ENCODE peak calls at places on chromosomes 13 and 19, in six cellular contexts. One of them, this sample, is unnamed.

GRCh38 chr13:26221399-26221720 is 754 bp downstream of the RNF6 start:
- DNase-seq in suprapubic skin: no peak
- DNase-seq in upper lobe of left lung: peak; percentile 85
- DNase-seq in GM12878: no peak
- DNase-seq in stomach: no peak
- DNase-seq in HepG2: no peak
- DNase-seq in this sample: no peak

GRCh38 chr13:96821381-96821780 is 172.9 kb downstream of the OXGR1 start:
- DNase-seq in GM12878: no peak
- DNase-seq in HepG2: no peak
- DNase-seq in upper lobe of left lung: no peak
- DNase-seq in suprapubic skin: no peak
- DNase-seq in stomach: no peak
- DNase-seq in this sample: no peak

GRCh38 chr19:11106477-11106876 is 17.2 kb downstream of the LDLR start:
- DNase-seq in stomach: no peak
- DNase-seq in GM12878: no peak
- DNase-seq in upper lobe of left lung: no peak
- DNase-seq in suprapubic skin: no peak
- DNase-seq in HepG2: no peak
- DNase-seq in this sample: peak; percentile 54

GRCh38 chr19:41740415-41741243 is 14.7 kb upstream of the CEACAM6 start:
- DNase-seq in HepG2: no peak
- DNase-seq in GM12878: no peak
- DNase-seq in suprapubic skin: no peak
- DNase-seq in upper lobe of left lung: no peak
- DNase-seq in stomach: no peak
- DNase-seq in this sample: no peak

GRCh38 chr13:94119360-94119936 is 360.0 kb downstream of the DCT start:
- DNase-seq in upper lobe of left lung: no peak
- DNase-seq in suprapubic skin: no peak
- DNase-seq in stomach: peak; percentile 45
- DNase-seq in HepG2: peak; percentile 90
- DNase-seq in GM12878: no peak
- DNase-seq in this sample: peak; percentile 62

GRCh38 chr19:403221-404036 is 5.5 kb downstream of the C2CD4C start:
- DNase-seq in stomach: no peak
- DNase-seq in HepG2: no peak
- DNase-seq in suprapubic skin: no peak
- DNase-seq in GM12878: no peak
- DNase-seq in upper lobe of left lung: peak; percentile 57
- DNase-seq in this sample: no peak

GRCh38 chr13:80215368-80215767 is 125.6 kb downstream of the SPRY2 start:
- DNase-seq in upper lobe of left lung: no peak
- DNase-seq in suprapubic skin: no peak
- DNase-seq in GM12878: no peak
- DNase-seq in HepG2: no peak
- DNase-seq in stomach: no peak
- DNase-seq in this sample: no peak

GRCh38 chr19:38355728-38356725 is 18.3 kb upstream of the PSMD8 start:
- DNase-seq in stomach: no peak
- DNase-seq in HepG2: no peak
- DNase-seq in GM12878: no peak
- DNase-seq in upper lobe of left lung: no peak
- DNase-seq in suprapubic skin: no peak
- DNase-seq in this sample: no peak

GRCh38 chr13:26372747-26373146 is 118.8 kb downstream of the CDK8 start:
- DNase-seq in suprapubic skin: no peak
- DNase-seq in HepG2: no peak
- DNase-seq in upper lobe of left lung: no peak
- DNase-seq in stomach: no peak
- DNase-seq in GM12878: no peak
- DNase-seq in this sample: no peak

GRCh38 chr13:101706651-101707050 is 254.2 kb downstream of the ITGBL1 start:
- DNase-seq in stomach: no peak
- DNase-seq in HepG2: peak; percentile 4
- DNase-seq in GM12878: no peak
- DNase-seq in upper lobe of left lung: no peak
- DNase-seq in suprapubic skin: no peak
- DNase-seq in this sample: peak; percentile 8

GRCh38 chr19:18478545-18479311 is 40.8 kb upstream of the ISYNA1 start:
- DNase-seq in suprapubic skin: peak; percentile 93
- DNase-seq in upper lobe of left lung: no peak
- DNase-seq in stomach: peak; percentile 70
- DNase-seq in GM12878: peak; percentile 51
- DNase-seq in HepG2: peak; percentile 88
- DNase-seq in this sample: peak; percentile 76

GRCh38 chr13:53058077-53058660 is 29.6 kb downstream of the OLFM4 start:
- DNase-seq in suprapubic skin: no peak
- DNase-seq in stomach: no peak
- DNase-seq in GM12878: no peak
- DNase-seq in HepG2: no peak
- DNase-seq in upper lobe of left lung: no peak
- DNase-seq in this sample: no peak

GRCh38 chr13:43171489-43171888 is 148.1 kb downstream of the DNAJC15 start:
- DNase-seq in HepG2: no peak
- DNase-seq in upper lobe of left lung: no peak
- DNase-seq in GM12878: no peak
- DNase-seq in stomach: no peak
- DNase-seq in suprapubic skin: no peak
- DNase-seq in this sample: no peak

GRCh38 chr19:2343289-2343982 is 15.0 kb downstream of the SPPL2B start:
- DNase-seq in stomach: no peak
- DNase-seq in suprapubic skin: no peak
- DNase-seq in GM12878: no peak
- DNase-seq in upper lobe of left lung: peak; percentile 74
- DNase-seq in HepG2: no peak
- DNase-seq in this sample: no peak

GRCh38 chr19:18861235-18861634 is 29.5 kb downstream of the UPF1 start:
- DNase-seq in GM12878: no peak
- DNase-seq in stomach: no peak
- DNase-seq in suprapubic skin: no peak
- DNase-seq in HepG2: no peak
- DNase-seq in upper lobe of left lung: no peak
- DNase-seq in this sample: no peak

GRCh38 chr19:47045867-47046470 is 2.5 kb downstream of the TMEM160 start:
- DNase-seq in upper lobe of left lung: peak; percentile 85
- DNase-seq in stomach: no peak
- DNase-seq in HepG2: no peak
- DNase-seq in GM12878: no peak
- DNase-seq in suprapubic skin: no peak
- DNase-seq in this sample: no peak

GRCh38 chr19:47044946-47045866 is 3.2 kb downstream of the TMEM160 start:
- DNase-seq in stomach: no peak
- DNase-seq in GM12878: no peak
- DNase-seq in suprapubic skin: no peak
- DNase-seq in HepG2: no peak
- DNase-seq in upper lobe of left lung: peak; percentile 85
- DNase-seq in this sample: no peak

GRCh38 chr19:47047272-47047930 is 1.0 kb downstream of the TMEM160 start:
- DNase-seq in suprapubic skin: no peak
- DNase-seq in upper lobe of left lung: no peak
- DNase-seq in GM12878: no peak
- DNase-seq in stomach: no peak
- DNase-seq in HepG2: no peak
- DNase-seq in this sample: no peak

GRCh38 chr19:47049307-47049700 is 880 bp upstream of the TMEM160 start:
- DNase-seq in GM12878: no peak
- DNase-seq in stomach: no peak
- DNase-seq in HepG2: no peak
- DNase-seq in upper lobe of left lung: no peak
- DNase-seq in suprapubic skin: no peak
- DNase-seq in this sample: no peak

DNA sequence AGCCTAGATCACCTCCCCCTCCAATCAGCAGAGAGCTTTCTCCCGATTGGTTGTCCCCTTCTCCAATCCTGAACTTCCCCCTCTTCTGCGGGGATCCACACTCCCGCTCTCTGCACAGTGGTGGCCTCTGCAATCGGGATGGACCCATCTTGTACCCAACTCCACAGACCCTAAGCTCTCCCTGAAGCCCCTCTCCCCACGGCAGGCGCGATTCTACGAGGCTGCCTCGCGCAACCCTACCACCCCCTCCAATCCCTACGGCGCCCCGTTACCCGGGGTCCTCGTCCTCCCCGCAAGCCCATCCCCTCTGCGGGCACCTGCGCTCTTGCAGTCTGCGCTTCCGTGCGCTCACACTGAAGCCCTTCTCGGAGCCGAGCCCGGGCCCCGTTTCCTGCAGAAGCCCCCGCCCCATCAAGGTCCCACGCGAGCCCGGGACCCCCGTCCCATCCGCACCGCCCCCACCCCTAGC is 459 bp downstream of the TMEM160 start:
- DNase-seq in upper lobe of left lung: no peak
- DNase-seq in suprapubic skin: peak; percentile 92
- DNase-seq in HepG2: peak; percentile 93
- DNase-seq in GM12878: peak; percentile 64
- DNase-seq in stomach: peak; percentile 84
- DNase-seq in this sample: peak; percentile 83
- TF ChIP-seq POLR2A in upper lobe of left lung: no peak
- TF ChIP-seq POLR2A in suprapubic skin: no peak
- TF ChIP-seq POLR2A in HepG2: peak; percentile 86
- TF ChIP-seq POLR2A in GM12878: peak; percentile 43
- TF ChIP-seq POLR2A in stomach: no peak
- TF ChIP-seq POLR2A in this sample: no peak

GRCh38 chr13:32362574-32362973 is 47.3 kb downstream of the BRCA2 start:
- DNase-seq in GM12878: no peak
- DNase-seq in upper lobe of left lung: no peak
- DNase-seq in HepG2: no peak
- DNase-seq in suprapubic skin: no peak
- DNase-seq in stomach: no peak
- DNase-seq in this sample: no peak
- TF ChIP-seq EP300 in GM12878: no peak
- TF ChIP-seq EP300 in upper lobe of left lung: no peak
- TF ChIP-seq EP300 in HepG2: no peak
- TF ChIP-seq EP300 in suprapubic skin: no peak
- TF ChIP-seq EP300 in stomach: no peak
- TF ChIP-seq EP300 in this sample: no peak

GRCh38 chr19:6482343-6482686 is 728 bp upstream of the DENND1C start:
- DNase-seq in HepG2: no peak
- DNase-seq in suprapubic skin: no peak
- DNase-seq in upper lobe of left lung: no peak
- DNase-seq in GM12878: no peak
- DNase-seq in stomach: no peak
- DNase-seq in this sample: no peak
- TF ChIP-seq POLR2AphosphoS5 in HepG2: no peak
- TF ChIP-seq POLR2AphosphoS5 in suprapubic skin: no peak
- TF ChIP-seq POLR2AphosphoS5 in upper lobe of left lung: no peak
- TF ChIP-seq POLR2AphosphoS5 in GM12878: no peak
- TF ChIP-seq POLR2AphosphoS5 in stomach: no peak
- TF ChIP-seq POLR2AphosphoS5 in this sample: no peak

GRCh38 chr13:45690636-45691035 is 11.5 kb upstream of the CBY2 start:
- DNase-seq in upper lobe of left lung: no peak
- DNase-seq in stomach: no peak
- DNase-seq in HepG2: no peak
- DNase-seq in suprapubic skin: no peak
- DNase-seq in GM12878: no peak
- DNase-seq in this sample: no peak
- TF ChIP-seq POLR2A in upper lobe of left lung: no peak
- TF ChIP-seq POLR2A in stomach: no peak
- TF ChIP-seq POLR2A in HepG2: no peak
- TF ChIP-seq POLR2A in suprapubic skin: no peak
- TF ChIP-seq POLR2A in GM12878: peak; percentile 34
- TF ChIP-seq POLR2A in this sample: no peak

DNA sequence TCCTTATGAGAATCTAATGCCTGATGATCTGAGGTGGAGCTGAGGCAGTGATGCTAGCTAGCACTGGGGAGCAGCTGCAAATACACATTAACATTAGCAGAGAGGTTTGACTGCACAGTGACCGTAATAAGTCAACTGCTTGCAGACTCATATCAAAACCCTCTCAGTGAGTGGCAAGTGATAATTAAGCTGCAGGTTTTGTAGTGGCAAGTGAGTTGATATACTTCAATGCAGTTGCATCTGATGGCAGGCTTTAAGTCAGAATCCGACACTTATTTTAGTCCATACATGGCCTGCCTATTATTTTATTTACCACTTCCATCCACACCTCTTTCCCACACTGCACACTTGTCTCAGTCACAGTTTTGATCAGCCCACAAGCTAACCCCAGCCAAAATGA is 209.2 kb upstream of the IRS2 start:
- DNase-seq in upper lobe of left lung: no peak
- DNase-seq in HepG2: no peak
- DNase-seq in suprapubic skin: no peak
- DNase-seq in GM12878: no peak
- DNase-seq in stomach: no peak
- DNase-seq in this sample: no peak
- TF ChIP-seq EP300 in upper lobe of left lung: no peak
- TF ChIP-seq EP300 in HepG2: no peak
- TF ChIP-seq EP300 in suprapubic skin: no peak
- TF ChIP-seq EP300 in GM12878: no peak
- TF ChIP-seq EP300 in stomach: no peak
- TF ChIP-seq EP300 in this sample: no peak

GRCh38 chr19:6516659-6517291 is 14.1 kb upstream of the TNFSF9 start:
- DNase-seq in GM12878: no peak
- DNase-seq in upper lobe of left lung: peak; percentile 97
- DNase-seq in suprapubic skin: peak; percentile 94
- DNase-seq in HepG2: peak; percentile 60
- DNase-seq in stomach: peak; percentile 92
- DNase-seq in this sample: peak; percentile 93
- TF ChIP-seq POLR2AphosphoS5 in GM12878: peak; percentile 43
- TF ChIP-seq POLR2AphosphoS5 in upper lobe of left lung: no peak
- TF ChIP-seq POLR2AphosphoS5 in suprapubic skin: no peak
- TF ChIP-seq POLR2AphosphoS5 in HepG2: no peak
- TF ChIP-seq POLR2AphosphoS5 in stomach: no peak
- TF ChIP-seq POLR2AphosphoS5 in this sample: no peak